ENCODE peak calls at places on chromosomes 7 and 10, in six cellular contexts. T is astrocyte of the cerebellum, Z is cardiac muscle cell, R is GM12864, V is GM12865, K is coronary artery. G is an unnamed sample.

GRCh38 chr10:132774905-132775863 is 10.8 kb downstream of the NKX6-2 start:
- DNase-seq in K (no peak), Z (no peak), T (no peak), R (no peak), V (no peak), G (no peak)

GRCh38 chr10:652226-652625 is 37.2 kb downstream of the DIP2C start:
- DNase-seq in R (no peak), K (no peak), V (no peak), T (no peak), Z (no peak), G (no peak)

GRCh38 chr7:7181519-7182155 is 707 bp upstream of the C1GALT1 start:
- DNase-seq in K (no peak), V (peak), R (peak), T (no peak), Z (peak), G (peak)

GRCh38 chr10:83287374-83287773 is 851.9 kb upstream of the GHITM start:
- DNase-seq in Z (no peak), T (no peak), V (no peak), K (no peak), R (no peak), G (no peak)

GRCh38 chr10:88186335-88186734 is 322.9 kb downstream of the PTEN start:
- DNase-seq in T (no peak), V (no peak), Z (no peak), K (no peak), R (no peak), G (no peak)

GRCh38 chr10:34743804-34744203 is 71.3 kb downstream of the PARD3 start:
- DNase-seq in T (no peak), Z (no peak), R (no peak), K (no peak), V (no peak), G (no peak)

GRCh38 chr7:44287488-44288380 is 37.7 kb downstream of the CAMK2B start:
- DNase-seq in Z (no peak), K (peak), R (no peak), V (no peak), T (no peak), G (no peak)

GRCh38 chr7:17422966-17423365 is 124.5 kb downstream of the AHR start:
- DNase-seq in V (no peak), T (peak), Z (no peak), R (no peak), K (no peak), G (no peak)

GRCh38 chr10:23192396-23192740 is 256 bp downstream of the PTF1A start:
- DNase-seq in V (no peak), Z (no peak), K (no peak), T (no peak), R (no peak), G (peak)

GRCh38 chr7:132292803-132293202 is 283.5 kb downstream of the PLXNA4 start:
- DNase-seq in R (no peak), V (no peak), K (peak), T (peak), Z (no peak), G (no peak)

GRCh38 chr7:21722371-21722770 is 179.5 kb downstream of the DNAH11 start:
- DNase-seq in V (no peak), K (no peak), Z (no peak), R (no peak), T (no peak), G (no peak)
- TF ChIP-seq CTCF in V (peak), K (no peak), Z (no peak), R (peak), T (no peak), G (no peak)

GRCh38 chr7:80047856-80048459 is 86.7 kb upstream of the GNAI1 start:
- DNase-seq in R (no peak), Z (no peak), V (no peak), T (no peak), K (no peak), G (no peak)
- TF ChIP-seq CTCF in R (no peak), Z (peak), V (no peak), T (no peak), K (no peak), G (no peak)

GRCh38 chr10:69752491-69752890 is 49.2 kb upstream of the COL13A1 start:
- DNase-seq in K (no peak), R (no peak), Z (no peak), T (no peak), V (no peak), G (no peak)

GRCh38 chr10:69749180-69750010 is 52.3 kb upstream of the COL13A1 start:
- DNase-seq in V (no peak), R (no peak), T (no peak), Z (no peak), K (no peak), G (no peak)

GRCh38 chr10:69750011-69750373 is 51.7 kb upstream of the COL13A1 start:
- DNase-seq in K (no peak), Z (no peak), R (no peak), V (no peak), T (no peak), G (no peak)

GRCh38 chr10:69750726-69751125 is 51.0 kb upstream of the COL13A1 start:
- DNase-seq in Z (no peak), T (no peak), R (no peak), K (no peak), V (no peak), G (no peak)

DNA sequence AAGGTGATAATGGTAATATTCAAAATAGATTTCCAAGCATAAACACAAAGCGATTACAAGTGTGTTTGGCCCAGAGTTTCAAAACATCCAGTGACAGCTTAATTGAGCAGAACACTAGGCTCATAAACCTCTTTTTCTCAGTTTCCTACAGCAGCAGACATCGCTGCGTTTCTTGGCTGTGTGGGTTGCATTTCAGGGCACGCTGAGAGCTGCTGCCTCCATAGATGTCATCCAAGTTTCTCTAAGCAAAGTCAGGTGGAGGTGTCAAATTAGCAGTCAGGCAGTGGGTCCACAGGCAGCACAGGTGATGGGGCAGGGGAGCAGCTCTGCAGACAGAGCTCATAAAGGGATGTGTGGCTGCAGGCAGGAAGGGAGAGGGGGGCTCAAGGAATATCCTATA is 50.5 kb upstream of the COL13A1 start:
- DNase-seq in V (no peak), R (no peak), K (no peak), T (no peak), Z (no peak), G (no peak)
- TF ChIP-seq CTCF in V (no peak), R (no peak), K (no peak), T (no peak), Z (no peak), G (no peak)

GRCh38 chr7:15007507-15007906 is 105.0 kb upstream of the DGKB start:
- DNase-seq in V (peak), Z (peak), T (no peak), R (no peak), K (no peak), G (no peak)
- TF ChIP-seq CTCF in V (peak), Z (peak), T (peak), R (peak), K (no peak), G (no peak)

GRCh38 chr10:117537436-117537903 is 5.1 kb upstream of the EMX2 start:
- DNase-seq in T (no peak), V (peak), Z (peak), K (no peak), R (no peak), G (peak)
- TF ChIP-seq CTCF in T (peak), V (peak), Z (peak), K (peak), R (peak), G (peak)

GRCh38 chr10:103658049-103658577 is 164.6 kb downstream of the NEURL1 start:
- DNase-seq in R (no peak), T (no peak), K (no peak), Z (no peak), V (no peak), G (no peak)

GRCh38 chr10:103661951-103662405 is 168.5 kb downstream of the NEURL1 start:
- DNase-seq in K (no peak), Z (no peak), R (no peak), V (no peak), T (no peak), G (peak)

GRCh38 chr10:103660364-103661197 is 167.1 kb downstream of the NEURL1 start:
- DNase-seq in V (no peak), Z (no peak), R (no peak), T (peak), K (no peak), G (peak)

GRCh38 chr10:103661198-103661950 is 167.9 kb downstream of the NEURL1 start:
- DNase-seq in V (no peak), K (peak), T (peak), Z (peak), R (peak), G (peak)

GRCh38 chr10:103659674-103660363 is 166.3 kb downstream of the NEURL1 start:
- DNase-seq in Z (no peak), T (peak), R (no peak), K (peak), V (peak), G (peak)
- TF ChIP-seq CTCF in Z (peak), T (no peak), R (peak), K (no peak), V (no peak), G (no peak)

G was measured in GM20000.